ENCODE peak calls at places on chromosome X, in seven cellular contexts. K, U, R, V, D, T and O are unnamed samples.

GRCh38 chrX:110477593-110478228 is 119.1 kb downstream of the RTL9 start:
- ATAC-seq in K (no peak), U (no peak), R (no peak), V (no peak), D (no peak), T (no peak), O (no peak)

GRCh38 chrX:13059676-13060499 is 15.5 kb upstream of the FAM9C start:
- ATAC-seq in K (no peak), U (peak), R (no peak), V (no peak), D (no peak), T (no peak), O (no peak)

GRCh38 chrX:119475389-119476101 is 7.3 kb downstream of the SLC25A5 start:
- ATAC-seq in K (no peak), U (peak), R (no peak), V (no peak), D (no peak), T (no peak), O (peak)

GRCh38 chrX:13569479-13570244 is at the start of gene EGFL6:
- ATAC-seq in K (no peak), U (no peak), R (no peak), V (no peak), D (peak), T (no peak), O (peak)

GRCh38 chrX:65657659-65658058 is 9.8 kb upstream of the MSN start:
- ATAC-seq in K (no peak), U (no peak), R (no peak), V (no peak), D (no peak), T (peak), O (no peak)

GRCh38 chrX:65273152-65273551 is 261.4 kb downstream of the LAS1L start:
- ATAC-seq in K (no peak), U (no peak), R (no peak), V (no peak), D (no peak), T (no peak), O (no peak)

GRCh38 chrX:3218442-3218841 is 128.0 kb downstream of the MXRA5 start:
- ATAC-seq in K (no peak), U (no peak), R (no peak), V (no peak), D (no peak), T (no peak), O (no peak)

GRCh38 chrX:65862638-65863037 is 177.2 kb downstream of the VSIG4 start:
- ATAC-seq in K (no peak), U (no peak), R (no peak), V (no peak), D (no peak), T (no peak), O (no peak)

GRCh38 chrX:132488092-132488749 is 617 bp downstream of the MBNL3 start:
- ATAC-seq in K (peak), U (peak), R (peak), V (peak), D (no peak), T (no peak), O (no peak)

GRCh38 chrX:107716816-107717700 is 58.5 kb downstream of the TSC22D3 start:
- ATAC-seq in K (peak), U (peak), R (peak), V (peak), D (peak), T (peak), O (peak)